ENCODE peak calls at places on chromosomes 1 and 21, in nine cellular contexts. X, C, J, E, T, N, D, V and S are unnamed samples. For H3K27me3, H3K9me3 and H3K4me1, the result is how much of the 10 kb centered on the place peaks cover.

GRCh38 chr1:28640766-28641165 is 2.1 kb downstream of the TAF12 start:
- DNase-seq in X (no peak), C (peak), J (peak), E (no peak), T (no peak), N (no peak), D (peak), V (no peak), S (no peak)

GRCh38 chr1:11158720-11159321 is 30.3 kb upstream of the ANGPTL7 start:
- DNase-seq in X (no peak), C (no peak), J (no peak), E (no peak), T (no peak), N (no peak), D (no peak), V (no peak), S (no peak)

GRCh38 chr1:92759361-92759760 is 25.5 kb downstream of the EVI5 start:
- DNase-seq in X (no peak), C (no peak), J (no peak), E (no peak), T (no peak), N (no peak), D (no peak), V (no peak), S (no peak)

GRCh38 chr1:220462756-220463155 is 65.2 kb upstream of the MARK1 start:
- DNase-seq in X (no peak), C (peak), J (no peak), E (no peak), T (peak), N (peak), D (peak), V (no peak), S (no peak)

GRCh38 chr1:241531195-241532172 is 694 bp upstream of the KMO start:
- DNase-seq in X (no peak), C (peak), J (no peak), E (no peak), T (no peak), N (no peak), D (no peak), V (no peak), S (no peak)

GRCh38 chr1:150615346-150616201 is 13.8 kb downstream of the ENSA start:
- DNase-seq in X (no peak), C (peak), J (no peak), E (no peak), T (no peak), N (no peak), D (no peak), V (no peak), S (no peak)

GRCh38 chr1:8541961-8542521 is 224.1 kb downstream of the SLC45A1 start:
- DNase-seq in X (no peak), C (no peak), J (no peak), E (no peak), T (no peak), N (no peak), D (no peak), V (no peak), S (no peak)

GRCh38 chr1:107139833-107140702 is 771 bp upstream of the NTNG1 start:
- DNase-seq in X (no peak), C (no peak), J (peak), E (peak), T (peak), N (peak), D (peak), V (peak), S (no peak)

GRCh38 chr1:204417231-204417997 is 5.8 kb upstream of the PPP1R15B start:
- DNase-seq in X (no peak), C (peak), J (no peak), E (peak), T (peak), N (no peak), D (peak), V (peak), S (no peak)

GRCh38 chr21:35779167-35779566 is 281.2 kb downstream of the SETD4 start:
- DNase-seq in X (no peak), C (peak), J (no peak), E (no peak), T (no peak), N (no peak), D (no peak), V (no peak), S (no peak)

GRCh38 chr1:34113887-34114286 is 51.1 kb downstream of the CSMD2 start:
- DNase-seq in X (no peak), C (peak), J (no peak), E (no peak), T (no peak), N (no peak), D (peak), V (no peak), S (peak)

GRCh38 chr1:207304710-207305151 is 16.7 kb upstream of the CD55 start:
- DNase-seq in X (no peak), C (peak), J (no peak), E (no peak), T (no peak), N (no peak), D (no peak), V (no peak), S (no peak)

GRCh38 chr1:222454782-222455181 is 93.1 kb downstream of the HHIPL2 start:
- DNase-seq in X (no peak), C (no peak), J (no peak), E (no peak), T (peak), N (no peak), D (peak), V (no peak), S (no peak)

GRCh38 chr1:3219005-3219724 is 150.2 kb downstream of the PRDM16 start:
- DNase-seq in X (peak), C (peak), J (no peak), E (peak), T (peak), N (no peak), D (no peak), V (peak), S (no peak)

GRCh38 chr1:45260244-45260643 is 53.8 kb upstream of the ZSWIM5 start:
- DNase-seq in X (no peak), C (no peak), J (no peak), E (no peak), T (no peak), N (no peak), D (no peak), V (no peak), S (no peak)

GRCh38 chr1:113456967-113457366 is 66.7 kb downstream of the MAGI3 start:
- DNase-seq in X (peak), C (no peak), J (no peak), E (no peak), T (peak), N (no peak), D (no peak), V (peak), S (no peak)

DNA sequence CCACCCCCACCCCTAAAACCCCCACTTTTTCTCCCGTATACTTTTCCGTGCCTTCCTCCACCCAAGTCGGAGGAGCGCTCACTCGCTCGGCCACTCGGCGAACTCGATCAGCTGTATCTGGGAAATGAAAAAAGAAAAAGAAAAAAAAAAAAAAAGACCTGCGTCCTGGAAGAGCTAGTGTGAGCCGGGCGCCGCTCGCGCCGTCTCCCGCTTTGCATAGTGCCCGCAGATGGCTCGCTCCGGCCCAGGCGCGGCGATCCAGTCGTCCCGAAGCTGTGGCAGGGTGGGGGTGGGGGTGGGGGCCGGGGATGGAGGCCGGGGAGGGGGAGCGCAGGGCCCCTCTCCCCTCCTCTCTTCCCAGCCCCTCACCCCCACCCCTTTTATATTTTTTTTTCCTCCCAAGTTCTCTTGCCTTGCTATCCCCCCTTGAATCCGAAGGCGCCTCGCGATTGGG is 324 bp upstream of the PROX1 start:
- DNase-seq in X (no peak), C (no peak), J (peak), E (no peak), T (no peak), N (no peak), D (no peak), V (no peak), S (no peak)
- H3K27me3 ChIP-seq in X (half or more), C (under half), J (under half), E (half or more), T (under half), N (half or more), D (half or more), V (under half), S (under half)

DNA sequence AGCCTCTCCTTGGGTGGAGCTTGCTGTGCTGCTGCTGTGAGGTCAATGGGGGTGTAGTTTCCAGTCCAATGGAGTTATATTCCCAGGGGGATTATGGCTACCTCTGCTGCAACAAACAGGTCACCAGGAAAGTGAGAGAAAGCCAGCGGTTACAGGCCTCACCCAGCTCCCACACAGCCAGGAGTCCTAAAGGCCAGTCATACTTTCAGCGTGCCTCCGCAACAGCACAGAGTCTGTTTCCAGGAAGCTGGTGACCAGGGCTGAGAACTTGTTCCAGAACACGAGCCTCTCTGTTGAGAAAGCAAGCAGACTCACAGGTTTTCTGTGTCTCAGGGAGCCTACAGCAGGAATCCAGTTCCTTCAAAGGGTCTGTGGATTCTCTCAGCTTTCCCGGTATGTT is 17.3 kb upstream of the OR2M5 start:
- DNase-seq in X (no peak), C (no peak), J (no peak), E (no peak), T (no peak), N (no peak), D (no peak), V (no peak), S (no peak)
- H3K9me3 ChIP-seq in X (under half), C (under half), J (under half), E (under half), T (under half), N (half or more), D (half or more), V (under half), S (under half)

GRCh38 chr1:243738020-243738419 is 112.0 kb downstream of the AKT3 start:
- DNase-seq in X (no peak), C (no peak), J (no peak), E (no peak), T (no peak), N (no peak), D (no peak), V (no peak), S (no peak)
- H3K4me1 ChIP-seq in X (under half), C (under half), J (under half), E (under half), T (under half), N (under half), D (under half), V (under half), S (under half)

GRCh38 chr1:5455651-5456050 is 536.6 kb downstream of the NPHP4 start:
- DNase-seq in X (no peak), C (no peak), J (no peak), E (no peak), T (no peak), N (no peak), D (peak), V (no peak), S (no peak)
- H3K27me3 ChIP-seq in X (under half), C (under half), J (under half), E (under half), T (under half), N (under half), D (under half), V (under half), S (under half)

DNA sequence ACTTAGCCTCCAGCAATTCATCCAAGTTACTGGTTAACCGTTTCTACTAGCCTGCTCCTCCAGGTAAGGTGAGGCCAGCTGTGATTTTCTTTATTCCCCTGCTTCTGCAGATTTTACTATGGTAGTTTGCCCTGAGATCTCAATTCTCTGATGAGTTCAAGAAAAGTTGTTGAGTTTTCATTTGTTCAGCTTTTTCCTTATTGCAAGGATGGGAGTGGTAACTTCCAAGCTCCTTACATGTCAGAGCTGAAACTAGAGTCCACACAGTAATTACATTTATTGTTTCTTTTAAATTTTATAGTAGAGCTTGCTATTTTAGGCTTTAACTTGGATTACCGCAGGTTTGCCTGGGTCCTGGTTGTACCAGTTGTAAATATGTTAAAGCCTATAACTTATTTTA is 76.9 kb upstream of the ZRANB2 start:
- DNase-seq in X (no peak), C (no peak), J (no peak), E (no peak), T (no peak), N (no peak), D (no peak), V (no peak), S (no peak)
- H3K9me3 ChIP-seq in X (under half), C (under half), J (under half), E (under half), T (under half), N (under half), D (under half), V (under half), S (under half)

GRCh38 chr1:211621471-211622198 is 42.7 kb upstream of the SLC30A1 start:
- DNase-seq in X (no peak), C (no peak), J (no peak), E (no peak), T (peak), N (no peak), D (no peak), V (peak), S (no peak)
- H3K4me1 ChIP-seq in X (under half), C (under half), J (under half), E (under half), T (under half), N (under half), D (under half), V (under half), S (under half)

DNA sequence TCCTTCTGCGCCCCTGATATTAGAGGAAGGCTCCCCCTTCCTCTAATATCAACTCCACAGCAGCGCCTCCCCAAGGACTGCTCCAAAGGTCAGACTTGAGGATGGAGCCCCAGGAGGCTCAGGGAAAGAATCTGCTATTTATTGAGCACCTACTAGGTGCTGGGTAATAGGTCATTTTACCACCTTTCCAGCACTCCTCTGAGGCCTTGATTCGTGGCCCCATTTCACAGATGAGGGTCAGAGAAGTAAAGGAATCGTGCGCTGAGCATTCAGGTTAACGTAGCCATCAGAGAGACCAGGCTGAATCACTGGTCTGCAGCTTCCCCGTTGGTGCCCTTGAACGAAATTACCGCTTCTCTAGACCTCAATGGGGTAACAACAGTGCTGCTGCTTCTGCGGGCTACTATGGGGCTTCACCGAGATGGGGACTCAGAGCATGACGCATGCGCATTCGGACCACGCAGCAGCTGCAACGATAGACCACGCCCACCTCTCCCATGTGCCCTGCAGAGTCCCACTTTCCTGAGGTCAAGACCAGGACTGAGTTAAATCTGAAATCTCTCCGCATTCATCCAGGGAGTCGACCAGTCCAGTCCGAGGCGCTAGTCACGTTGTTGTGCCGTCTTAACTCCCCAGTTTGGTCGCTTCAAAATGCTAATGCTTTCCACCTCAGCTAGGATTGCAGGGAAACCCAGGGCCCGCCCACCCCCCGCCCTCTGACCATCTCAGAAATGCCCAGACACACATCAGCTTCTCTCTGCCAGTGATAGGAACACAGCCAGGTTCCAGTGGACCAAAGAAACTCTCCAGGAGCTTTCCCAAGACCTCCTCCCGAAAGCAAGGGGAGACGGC is 12.9 kb downstream of the CAMK2N1 start:
- DNase-seq in X (no peak), C (peak), J (no peak), E (no peak), T (peak), N (no peak), D (peak), V (no peak), S (no peak)
- H3K27me3 ChIP-seq in X (half or more), C (under half), J (under half), E (under half), T (under half), N (under half), D (under half), V (under half), S (under half)

DNA sequence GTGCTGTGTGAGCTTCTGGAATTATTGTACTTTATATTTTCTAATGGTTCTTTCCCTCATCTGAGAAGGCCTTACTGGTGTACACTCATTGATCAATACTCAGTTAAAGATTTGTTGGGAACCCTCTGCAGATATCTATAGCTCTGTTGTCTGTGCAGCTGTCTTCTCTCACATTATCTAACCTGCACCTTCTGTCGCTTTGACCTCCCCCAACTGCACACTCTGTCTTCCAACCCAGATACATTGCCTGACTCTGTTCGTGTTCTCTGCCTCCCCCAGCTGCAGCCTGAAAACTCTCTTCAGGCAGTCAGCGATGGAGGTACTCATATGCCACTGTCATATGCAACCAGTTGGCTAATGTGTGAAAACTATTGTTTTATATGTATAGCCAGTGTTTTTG is 334.3 kb downstream of the NCAM2 start:
- DNase-seq in X (no peak), C (no peak), J (no peak), E (no peak), T (no peak), N (no peak), D (no peak), V (no peak), S (no peak)
- H3K9me3 ChIP-seq in X (under half), C (under half), J (under half), E (under half), T (under half), N (under half), D (under half), V (under half), S (under half)

DNA sequence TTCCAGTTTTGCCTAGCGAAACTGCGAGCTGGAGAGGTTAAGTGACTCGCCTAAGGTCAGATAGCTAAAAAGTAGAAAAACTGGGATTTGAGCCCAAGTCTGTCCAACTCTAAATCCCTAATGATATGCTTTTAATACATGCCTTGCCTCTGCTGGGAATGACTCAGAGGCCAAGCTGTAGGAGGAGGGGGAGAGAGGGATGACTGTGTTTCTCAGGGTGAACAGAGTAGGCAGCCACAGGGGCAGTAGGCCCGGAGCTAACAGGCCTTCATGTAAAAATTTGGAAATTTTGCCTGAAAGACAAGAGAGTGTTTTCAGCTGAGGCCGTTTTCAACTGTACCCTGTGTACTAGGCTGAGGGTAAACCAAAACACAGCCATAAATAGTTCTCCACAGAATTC is 107.5 kb upstream of the HOOK1 start:
- DNase-seq in X (peak), C (no peak), J (no peak), E (no peak), T (peak), N (no peak), D (no peak), V (no peak), S (no peak)
- H3K4me1 ChIP-seq in X (under half), C (under half), J (under half), E (under half), T (under half), N (under half), D (under half), V (under half), S (under half)

GRCh38 chr1:30870656-30871055 is 37.9 kb downstream of the SDC3 start:
- DNase-seq in X (no peak), C (no peak), J (no peak), E (no peak), T (no peak), N (no peak), D (no peak), V (no peak), S (no peak)

GRCh38 chr1:30874176-30874575 is 34.4 kb downstream of the SDC3 start:
- DNase-seq in X (no peak), C (no peak), J (no peak), E (no peak), T (no peak), N (no peak), D (no peak), V (no peak), S (no peak)

GRCh38 chr1:30872033-30872947 is 36.3 kb downstream of the SDC3 start:
- DNase-seq in X (no peak), C (no peak), J (no peak), E (no peak), T (no peak), N (no peak), D (no peak), V (no peak), S (no peak)

GRCh38 chr1:30871276-30871871 is 37.2 kb downstream of the SDC3 start:
- DNase-seq in X (no peak), C (no peak), J (no peak), E (no peak), T (no peak), N (no peak), D (no peak), V (no peak), S (no peak)

DNA sequence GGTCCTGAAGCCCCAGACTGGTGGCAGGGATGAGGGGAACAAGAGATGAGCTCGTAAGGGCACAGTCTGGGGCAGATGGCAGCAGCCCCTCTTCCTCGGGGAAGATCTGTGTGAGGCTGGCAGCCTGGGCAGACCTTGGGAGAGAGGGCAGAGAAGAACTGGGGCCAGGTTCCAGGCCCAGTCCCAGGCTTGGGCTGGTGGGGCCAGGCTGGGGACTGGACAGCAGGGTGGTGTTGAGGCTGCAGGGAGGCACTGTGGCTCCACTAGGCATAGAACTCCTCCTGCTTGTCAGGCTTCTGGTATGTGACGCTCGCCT is 35.7 kb downstream of the SDC3 start:
- DNase-seq in X (no peak), C (no peak), J (no peak), E (no peak), T (no peak), N (no peak), D (no peak), V (no peak), S (no peak)
- H3K27me3 ChIP-seq in X (under half), C (under half), J (under half), E (under half), T (under half), N (under half), D (under half), V (under half), S (under half)